ENCODE peak calls at places on chromosomes 13 and 19, in eight cellular contexts. One of them, this sample, is unnamed.

GRCh38 chr13:34678154-34678553 is 263.9 kb upstream of the NBEA start:
- DNase-seq in heart right ventricle: no peak
- DNase-seq in ovary: no peak
- DNase-seq in left lung: no peak
- DNase-seq in right atrium auricular region: no peak
- DNase-seq in uterus: no peak
- DNase-seq in Calu3: no peak
- DNase-seq in thyroid gland: no peak
- DNase-seq in this sample: no peak

GRCh38 chr13:98307392-98307743 is 130.3 kb upstream of the RNF113B start:
- DNase-seq in heart right ventricle: no peak
- DNase-seq in ovary: no peak
- DNase-seq in left lung: no peak
- DNase-seq in right atrium auricular region: no peak
- DNase-seq in uterus: no peak
- DNase-seq in Calu3: no peak
- DNase-seq in thyroid gland: peak; percentile 40
- DNase-seq in this sample: no peak

GRCh38 chr19:2385053-2385721 is 25.1 kb downstream of the TMPRSS9 start:
- DNase-seq in heart right ventricle: no peak
- DNase-seq in ovary: no peak
- DNase-seq in left lung: no peak
- DNase-seq in right atrium auricular region: no peak
- DNase-seq in uterus: no peak
- DNase-seq in Calu3: peak; percentile 46
- DNase-seq in thyroid gland: no peak
- DNase-seq in this sample: no peak

GRCh38 chr13:93151277-93151676 is 75.3 kb upstream of the GPC6 start:
- DNase-seq in heart right ventricle: no peak
- DNase-seq in ovary: no peak
- DNase-seq in left lung: no peak
- DNase-seq in right atrium auricular region: no peak
- DNase-seq in uterus: no peak
- DNase-seq in Calu3: no peak
- DNase-seq in thyroid gland: no peak
- DNase-seq in this sample: no peak

GRCh38 chr19:6947745-6948144 is 60.4 kb downstream of the ADGRE1 start:
- DNase-seq in heart right ventricle: no peak
- DNase-seq in ovary: no peak
- DNase-seq in left lung: no peak
- DNase-seq in right atrium auricular region: no peak
- DNase-seq in uterus: no peak
- DNase-seq in Calu3: peak; percentile 60
- DNase-seq in thyroid gland: no peak
- DNase-seq in this sample: no peak

GRCh38 chr13:66992683-66993082 is 237.5 kb downstream of the PCDH9 start:
- DNase-seq in heart right ventricle: no peak
- DNase-seq in ovary: no peak
- DNase-seq in left lung: no peak
- DNase-seq in right atrium auricular region: no peak
- DNase-seq in uterus: no peak
- DNase-seq in Calu3: no peak
- DNase-seq in thyroid gland: no peak
- DNase-seq in this sample: no peak

GRCh38 chr19:47498561-47498960 is 14.5 kb upstream of the KPTN start:
- DNase-seq in heart right ventricle: no peak
- DNase-seq in ovary: no peak
- DNase-seq in left lung: peak; percentile 45
- DNase-seq in right atrium auricular region: no peak
- DNase-seq in uterus: no peak
- DNase-seq in Calu3: no peak
- DNase-seq in thyroid gland: no peak
- DNase-seq in this sample: no peak

GRCh38 chr19:1651061-1651547 is 1.3 kb downstream of the TCF3 start:
- DNase-seq in heart right ventricle: no peak
- DNase-seq in ovary: peak; percentile 56
- DNase-seq in left lung: peak; percentile 71
- DNase-seq in right atrium auricular region: no peak
- DNase-seq in uterus: no peak
- DNase-seq in Calu3: no peak
- DNase-seq in thyroid gland: no peak
- DNase-seq in this sample: peak; percentile 62

GRCh38 chr19:38172001-38172400 is 52.0 kb downstream of the DPF1 start:
- DNase-seq in heart right ventricle: no peak
- DNase-seq in ovary: no peak
- DNase-seq in left lung: no peak
- DNase-seq in right atrium auricular region: no peak
- DNase-seq in uterus: no peak
- DNase-seq in Calu3: no peak
- DNase-seq in thyroid gland: no peak
- DNase-seq in this sample: no peak

GRCh38 chr19:2274937-2275535 is 6.9 kb downstream of the PEAK3 start:
- DNase-seq in heart right ventricle: peak; percentile 68
- DNase-seq in ovary: peak; percentile 66
- DNase-seq in left lung: peak; percentile 85
- DNase-seq in right atrium auricular region: peak; percentile 77
- DNase-seq in uterus: no peak
- DNase-seq in Calu3: peak; percentile 45
- DNase-seq in thyroid gland: peak; percentile 69
- DNase-seq in this sample: no peak

GRCh38 chr13:105406551-105406950 is 1128.9 kb downstream of the EFNB2 start:
- DNase-seq in heart right ventricle: no peak
- DNase-seq in ovary: no peak
- DNase-seq in left lung: no peak
- DNase-seq in right atrium auricular region: no peak
- DNase-seq in uterus: no peak
- DNase-seq in Calu3: no peak
- DNase-seq in thyroid gland: no peak
- DNase-seq in this sample: no peak

GRCh38 chr19:56314018-56314583 is 538 bp downstream of the ZSCAN5A start:
- DNase-seq in heart right ventricle: no peak
- DNase-seq in ovary: no peak
- DNase-seq in left lung: no peak
- DNase-seq in right atrium auricular region: no peak
- DNase-seq in uterus: no peak
- DNase-seq in Calu3: peak; percentile 4
- DNase-seq in thyroid gland: no peak
- DNase-seq in this sample: no peak

GRCh38 chr19:56314584-56315075 is at the start of gene ZSCAN5A:
- DNase-seq in heart right ventricle: peak; percentile 97
- DNase-seq in ovary: peak; percentile 98
- DNase-seq in left lung: peak; percentile 99
- DNase-seq in right atrium auricular region: peak; percentile 96
- DNase-seq in uterus: peak; percentile 96
- DNase-seq in Calu3: peak; percentile 96
- DNase-seq in thyroid gland: peak; percentile 98
- DNase-seq in this sample: peak; percentile 94

GRCh38 chr19:56316728-56317127 is 2.1 kb upstream of the ZSCAN5A start:
- DNase-seq in heart right ventricle: no peak
- DNase-seq in ovary: no peak
- DNase-seq in left lung: no peak
- DNase-seq in right atrium auricular region: no peak
- DNase-seq in uterus: no peak
- DNase-seq in Calu3: no peak
- DNase-seq in thyroid gland: no peak
- DNase-seq in this sample: no peak

GRCh38 chr19:56312787-56313343 is 1.8 kb downstream of the ZSCAN5A start:
- DNase-seq in heart right ventricle: no peak
- DNase-seq in ovary: no peak
- DNase-seq in left lung: no peak
- DNase-seq in right atrium auricular region: no peak
- DNase-seq in uterus: no peak
- DNase-seq in Calu3: no peak
- DNase-seq in thyroid gland: no peak
- DNase-seq in this sample: no peak

DNA sequence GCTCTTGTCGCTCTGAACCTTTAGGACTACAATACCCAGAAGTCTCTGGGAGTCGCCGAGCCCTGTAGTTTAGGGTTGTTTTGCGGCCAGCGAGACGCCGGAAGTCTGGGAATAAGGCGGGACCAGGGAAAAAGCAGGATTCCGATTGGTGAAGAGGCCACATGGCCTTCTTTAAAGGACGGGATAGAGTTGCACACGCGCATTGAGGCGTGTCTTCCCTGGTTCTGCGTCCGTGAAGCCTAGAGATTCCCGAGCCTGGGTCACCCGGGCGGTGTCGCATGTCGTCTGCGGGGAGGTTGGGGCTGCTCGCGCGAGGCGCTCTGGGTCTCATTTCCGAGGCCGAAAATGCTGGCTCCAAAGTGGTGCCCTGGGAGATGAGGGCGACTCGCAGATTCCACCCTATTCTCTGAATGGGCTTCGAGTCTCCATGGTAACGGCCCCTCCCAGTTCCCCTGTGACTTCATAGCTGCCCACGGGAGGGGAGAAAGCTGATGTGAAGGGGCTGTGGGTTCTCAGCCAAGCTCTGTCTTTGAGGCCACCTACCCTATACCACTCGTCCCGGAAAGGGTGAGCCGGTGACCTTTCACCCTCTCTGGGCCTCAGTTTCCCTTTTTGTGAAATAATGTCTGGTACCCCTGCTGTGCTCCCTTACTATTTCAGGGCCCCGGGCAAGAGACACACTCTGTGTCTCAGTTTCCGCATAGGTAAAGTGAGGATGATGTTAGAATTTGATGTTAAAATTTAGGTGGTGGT is 613 bp upstream of the ZSCAN5A start:
- DNase-seq in heart right ventricle: peak; percentile 98
- DNase-seq in ovary: peak; percentile 94
- DNase-seq in left lung: peak; percentile 87
- DNase-seq in right atrium auricular region: peak; percentile 97
- DNase-seq in uterus: peak; percentile 97
- DNase-seq in Calu3: peak; percentile 96
- DNase-seq in thyroid gland: peak; percentile 95
- DNase-seq in this sample: peak; percentile 82
- TF ChIP-seq CTCF in heart right ventricle: no peak
- TF ChIP-seq CTCF in ovary: no peak
- TF ChIP-seq CTCF in left lung: no peak
- TF ChIP-seq CTCF in right atrium auricular region: no peak
- TF ChIP-seq CTCF in uterus: no peak
- TF ChIP-seq CTCF in Calu3: no peak
- TF ChIP-seq CTCF in thyroid gland: no peak
- TF ChIP-seq CTCF in this sample: no peak

GRCh38 chr19:49422407-49423277 is 599 bp downstream of the PTH2 start:
- DNase-seq in heart right ventricle: no peak
- DNase-seq in ovary: no peak
- DNase-seq in left lung: no peak
- DNase-seq in right atrium auricular region: no peak
- DNase-seq in uterus: no peak
- DNase-seq in Calu3: peak; percentile 31
- DNase-seq in thyroid gland: no peak
- DNase-seq in this sample: peak; percentile 62
- TF ChIP-seq CTCF in heart right ventricle: peak; percentile 64
- TF ChIP-seq CTCF in ovary: no peak
- TF ChIP-seq CTCF in left lung: no peak
- TF ChIP-seq CTCF in right atrium auricular region: peak; percentile 62
- TF ChIP-seq CTCF in uterus: no peak
- TF ChIP-seq CTCF in Calu3: no peak
- TF ChIP-seq CTCF in thyroid gland: peak; percentile 7
- TF ChIP-seq CTCF in this sample: peak; percentile 50

DNA sequence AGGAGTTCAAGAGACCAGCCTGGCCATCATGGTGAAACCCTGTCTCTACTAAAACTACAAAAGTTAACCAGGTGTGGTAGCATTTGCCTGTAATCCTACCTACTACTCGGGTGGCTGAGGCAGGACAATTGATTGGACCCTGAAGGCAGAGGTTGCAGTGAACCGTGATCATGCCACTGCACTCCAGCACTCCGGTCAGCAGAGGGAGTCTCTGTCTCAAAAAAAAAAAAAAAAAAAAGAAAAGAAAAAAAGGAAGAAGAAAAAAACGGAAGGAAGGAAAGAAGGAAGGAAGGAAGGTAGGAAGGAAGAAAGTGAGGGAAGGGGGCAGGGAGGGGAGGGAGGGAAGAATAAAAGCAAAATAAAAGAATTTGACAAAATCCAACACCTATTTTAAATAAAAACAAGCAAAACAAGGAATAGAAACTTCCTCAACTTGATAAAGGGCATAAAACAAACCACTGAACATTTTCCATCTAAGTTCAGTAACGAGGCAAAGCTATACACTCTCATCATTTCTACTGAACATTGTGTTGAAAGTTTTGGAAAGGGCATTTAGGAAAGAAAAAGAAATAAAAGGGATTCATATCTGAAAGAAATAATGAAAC is 411.6 kb upstream of the SLITRK5 start:
- DNase-seq in heart right ventricle: no peak
- DNase-seq in ovary: no peak
- DNase-seq in left lung: peak; percentile 8
- DNase-seq in right atrium auricular region: no peak
- DNase-seq in uterus: no peak
- DNase-seq in Calu3: no peak
- DNase-seq in thyroid gland: peak; percentile 50
- DNase-seq in this sample: no peak
- TF ChIP-seq CTCF in heart right ventricle: peak; percentile 47
- TF ChIP-seq CTCF in ovary: no peak
- TF ChIP-seq CTCF in left lung: peak; percentile 16
- TF ChIP-seq CTCF in right atrium auricular region: no peak
- TF ChIP-seq CTCF in uterus: no peak
- TF ChIP-seq CTCF in Calu3: no peak
- TF ChIP-seq CTCF in thyroid gland: peak; percentile 16
- TF ChIP-seq CTCF in this sample: no peak

DNA sequence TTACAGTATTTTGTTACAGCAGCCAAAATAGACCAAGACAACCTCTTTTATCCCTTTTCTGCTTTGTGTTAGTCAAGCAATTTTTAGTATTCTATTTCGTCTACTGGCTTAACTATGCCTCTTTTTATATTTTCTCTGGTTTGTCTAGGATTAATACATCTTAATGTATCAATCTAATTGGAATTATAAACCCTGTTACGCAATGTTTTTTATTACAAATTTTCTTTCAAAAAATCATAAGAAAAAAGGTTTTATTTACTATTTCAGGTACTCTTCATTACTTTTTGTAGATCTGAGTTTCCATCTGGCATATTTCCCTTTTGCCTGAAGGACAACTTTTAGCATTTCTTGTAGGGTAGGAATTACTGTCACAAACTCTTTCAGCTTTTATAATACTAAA is 275.3 kb downstream of the DIAPH3 start:
- DNase-seq in heart right ventricle: no peak
- DNase-seq in ovary: no peak
- DNase-seq in left lung: no peak
- DNase-seq in right atrium auricular region: no peak
- DNase-seq in uterus: no peak
- DNase-seq in Calu3: no peak
- DNase-seq in thyroid gland: no peak
- DNase-seq in this sample: no peak
- TF ChIP-seq CTCF in heart right ventricle: no peak
- TF ChIP-seq CTCF in ovary: no peak
- TF ChIP-seq CTCF in left lung: no peak
- TF ChIP-seq CTCF in right atrium auricular region: no peak
- TF ChIP-seq CTCF in uterus: no peak
- TF ChIP-seq CTCF in Calu3: no peak
- TF ChIP-seq CTCF in thyroid gland: no peak
- TF ChIP-seq CTCF in this sample: no peak